ENCODE peak calls at places on chromosomes 12 and 14, in four cellular contexts. H, T, B and R are unnamed samples.

GRCh38 chr14:54610051-54610977 is 43.4 kb downstream of the SAMD4A start:
- DNase-seq in T (no peak), H (no peak), B (no peak), R (no peak)

GRCh38 chr12:104072099-104072498 is 7.8 kb downstream of the HCFC2 start:
- DNase-seq in B (no peak), T (no peak), H (no peak), R (no peak)

GRCh38 chr12:71157601-71158233 is at the start of gene TSPAN8:
- DNase-seq in H (no peak), B (peak), T (no peak), R (no peak)

GRCh38 chr14:57502581-57503254 is 9.1 kb upstream of the CCDC198 start:
- DNase-seq in B (no peak), T (peak), H (peak), R (no peak)

GRCh38 chr12:4320859-4321701 is at the start of gene TIGAR:
- DNase-seq in B (peak), T (peak), H (peak), R (peak)

GRCh38 chr12:27572486-27573255 is 48.7 kb downstream of the PPFIBP1 start:
- DNase-seq in T (no peak), H (no peak), B (no peak), R (no peak)

GRCh38 chr12:76445469-76445868 is 97.3 kb upstream of the BBS10 start:
- DNase-seq in B (no peak), H (no peak), T (no peak), R (no peak)

GRCh38 chr12:57454566-57455373 is at the start of gene INHBE:
- DNase-seq in T (no peak), H (peak), B (peak), R (no peak)

GRCh38 chr12:25152055-25152454 is 42.9 kb downstream of the DNAI7 start:
- DNase-seq in T (no peak), H (no peak), B (no peak), R (no peak)

GRCh38 chr12:47725893-47726292 is 603 bp upstream of the ENDOU start:
- DNase-seq in T (no peak), B (no peak), H (no peak), R (no peak)

GRCh38 chr12:122730215-122731014 is at the start of gene HCAR1:
- DNase-seq in T (peak), B (peak), H (peak), R (no peak)

GRCh38 chr12:77943466-77943865 is 112.8 kb downstream of the NAV3 start:
- DNase-seq in H (no peak), B (no peak), T (no peak), R (no peak)

GRCh38 chr12:26732010-26732908 is 100.7 kb downstream of the ITPR2 start:
- DNase-seq in T (no peak), H (no peak), B (no peak), R (no peak)

GRCh38 chr14:102759416-102759815 is 17.8 kb upstream of the TRAF3 start:
- DNase-seq in B (no peak), T (no peak), H (peak), R (no peak)

GRCh38 chr14:102252834-102253801 is 51.8 kb downstream of the MOK start:
- DNase-seq in H (no peak), B (no peak), T (no peak), R (peak)

GRCh38 chr14:102215071-102215470 is 75.4 kb downstream of the WDR20 start:
- DNase-seq in B (no peak), H (no peak), T (no peak), R (peak)

GRCh38 chr12:90959538-90960139 is 4.7 kb upstream of the CCER1 start:
- DNase-seq in H (peak), B (peak), T (no peak), R (peak)

GRCh38 chr14:105061428-105062047 is 3.7 kb downstream of the GPR132 start:
- DNase-seq in H (no peak), T (no peak), B (no peak), R (no peak)

GRCh38 chr12:91111366-91112321 is at the start of gene LUM:
- DNase-seq in B (no peak), H (peak), T (peak), R (no peak)